ENCODE peak calls at places on chromosome 15, in four cellular contexts. One of them, this sample, is unnamed.
A peak's percentile ranks its signal among the peaks of the same experiment; 100 is the strongest.

GRCh38 chr15:40289140-40289775 is 6.4 kb upstream of the ANKRD63 start:
- DNase-seq in AG04450: no peak
- DNase-seq in NCI-H1417: no peak
- DNase-seq in OCI-LY7: no peak
- DNase-seq in this sample: no peak

GRCh38 chr15:40242216-40242599 is 3.3 kb downstream of the PAK6 start:
- DNase-seq in AG04450: no peak
- DNase-seq in NCI-H1417: no peak
- DNase-seq in OCI-LY7: no peak
- DNase-seq in this sample: no peak

GRCh38 chr15:41621200-41622193 is 38.7 kb upstream of the MGA start:
- DNase-seq in AG04450: peak; percentile 56
- DNase-seq in NCI-H1417: peak; percentile 92
- DNase-seq in OCI-LY7: no peak
- DNase-seq in this sample: peak; percentile 92

GRCh38 chr15:44536298-44536961 is 517 bp upstream of the EIF3J start:
- DNase-seq in AG04450: peak; percentile 43
- DNase-seq in NCI-H1417: peak; percentile 88
- DNase-seq in OCI-LY7: no peak
- DNase-seq in this sample: peak; percentile 97

GRCh38 chr15:87850916-87851315 is 405.6 kb downstream of the NTRK3 start:
- DNase-seq in AG04450: no peak
- DNase-seq in NCI-H1417: no peak
- DNase-seq in OCI-LY7: no peak
- DNase-seq in this sample: no peak

GRCh38 chr15:53586815-53587214 is 172.6 kb downstream of the WDR72 start:
- DNase-seq in AG04450: no peak
- DNase-seq in NCI-H1417: no peak
- DNase-seq in OCI-LY7: peak; percentile 11
- DNase-seq in this sample: peak; percentile 49

GRCh38 chr15:39786444-39787056 is 3.9 kb upstream of the FSIP1 start:
- DNase-seq in AG04450: peak; percentile 26
- DNase-seq in NCI-H1417: peak; percentile 23
- DNase-seq in OCI-LY7: peak; percentile 63
- DNase-seq in this sample: peak; percentile 79

GRCh38 chr15:29883126-29883525 is 60.9 kb upstream of the TJP1 start:
- DNase-seq in AG04450: no peak
- DNase-seq in NCI-H1417: no peak
- DNase-seq in OCI-LY7: no peak
- DNase-seq in this sample: no peak

GRCh38 chr15:40939909-40940801 is 11.0 kb downstream of the DLL4 start:
- DNase-seq in AG04450: no peak
- DNase-seq in NCI-H1417: no peak
- DNase-seq in OCI-LY7: no peak
- DNase-seq in this sample: peak; percentile 40